ENCODE peak calls at places on chromosomes 3 and 15, in seven cellular contexts. F is naive thymus-derived CD4-positive, alpha-beta T cell; G is endothelial cell of umbilical vein; J is psoas muscle; P is thoracic aorta; B is adrenal gland; X is aorta. E is an unnamed sample.

GRCh38 chr3:22923686-22924085 is 279.4 kb upstream of the UBE2E2 start:
- DNase-seq in G (peak; percentile 4), J (no peak), B (no peak), P (no peak), X (no peak), F (no peak), E (no peak)

GRCh38 chr15:71444866-71445590 is 329.8 kb downstream of the THSD4 start:
- DNase-seq in P (no peak), J (no peak), F (no peak), X (no peak), G (no peak), B (no peak), E (no peak)

GRCh38 chr15:99138491-99138982 is 33.7 kb downstream of the SYNM start:
- DNase-seq in G (no peak), F (no peak), P (no peak), X (no peak), B (no peak), J (no peak), E (no peak)

GRCh38 chr3:21158801-21159564 is 592.0 kb downstream of the ZNF385D start:
- DNase-seq in P (no peak), G (no peak), J (no peak), X (no peak), F (no peak), B (no peak), E (no peak)

GRCh38 chr3:126938520-126939346 is 44.2 kb upstream of the PLXNA1 start:
- DNase-seq in P (no peak), B (no peak), F (no peak), G (no peak), J (no peak), X (peak; percentile 29), E (no peak)

GRCh38 chr3:62632510-62633294 is 242.5 kb downstream of the CADPS start:
- DNase-seq in B (no peak), X (no peak), G (no peak), J (no peak), F (no peak), P (no peak), E (no peak)

GRCh38 chr3:126154391-126155279 is 25.8 kb downstream of the ALDH1L1 start:
- DNase-seq in G (no peak), F (no peak), X (no peak), B (no peak), J (no peak), P (no peak), E (no peak)

GRCh38 chr15:75672646-75673425 is 25.1 kb downstream of the SNX33 start:
- DNase-seq in F (no peak), X (no peak), P (no peak), B (no peak), J (no peak), G (peak; percentile 15), E (no peak)

GRCh38 chr3:37766797-37767776 is 94.6 kb upstream of the CTDSPL start:
- DNase-seq in F (no peak), P (no peak), J (no peak), B (no peak), G (no peak), X (no peak), E (no peak)

GRCh38 chr3:110227987-110228386 is 843.6 kb upstream of the NECTIN3 start:
- DNase-seq in G (peak; percentile 2), P (no peak), X (no peak), B (no peak), F (no peak), J (no peak), E (no peak)

GRCh38 chr15:89837134-89837829 is 22.6 kb upstream of the ANPEP start:
- DNase-seq in F (no peak), P (no peak), G (no peak), X (no peak), J (no peak), B (no peak), E (no peak)

GRCh38 chr15:40702077-40702476 is 7.1 kb downstream of the RAD51 start:
- DNase-seq in J (no peak), X (no peak), F (no peak), G (peak; percentile 43), P (no peak), B (no peak), E (no peak)

GRCh38 chr3:184656430-184656990 is 55.4 kb downstream of the MAGEF1 start:
- DNase-seq in P (no peak), X (no peak), J (no peak), B (no peak), G (no peak), F (no peak), E (no peak)

GRCh38 chr3:184659797-184660301 is 52.0 kb downstream of the MAGEF1 start:
- DNase-seq in X (no peak), J (peak; percentile 35), G (no peak), B (no peak), F (no peak), P (no peak), E (no peak)

GRCh38 chr3:184655597-184655996 is 56.3 kb downstream of the MAGEF1 start:
- DNase-seq in J (no peak), F (no peak), X (no peak), B (no peak), G (no peak), P (no peak), E (no peak)

GRCh38 chr3:184658223-184658860 is 53.5 kb downstream of the MAGEF1 start:
- DNase-seq in G (no peak), P (no peak), X (no peak), B (no peak), J (no peak), F (no peak), E (no peak)

GRCh38 chr3:184656991-184657669 is 54.7 kb downstream of the MAGEF1 start:
- DNase-seq in F (no peak), J (no peak), X (no peak), P (no peak), B (no peak), G (no peak), E (no peak)
- H3K4me1 ChIP-seq in F (no peaks in the 10 kb centered on the region), J (no peaks in the 10 kb centered on the region), X (no peaks in the 10 kb centered on the region), P (no peaks in the 10 kb centered on the region), B (no peaks in the 10 kb centered on the region), G (no peaks in the 10 kb centered on the region), E (no peaks in the 10 kb centered on the region)

GRCh38 chr3:184183679-184184078 is 2.3 kb upstream of the ABCF3 start:
- DNase-seq in F (no peak), B (no peak), X (no peak), G (no peak), P (no peak), J (no peak), E (no peak)
- H3K36me3 ChIP-seq in F (peaks cover 73% of the 10 kb centered on the region), B (no peaks in the 10 kb centered on the region), X (no peaks in the 10 kb centered on the region), G (peaks cover 34% of the 10 kb centered on the region), P (peaks cover 58% of the 10 kb centered on the region), J (peaks cover 19% of the 10 kb centered on the region), E (peaks cover 58% of the 10 kb centered on the region)

DNA sequence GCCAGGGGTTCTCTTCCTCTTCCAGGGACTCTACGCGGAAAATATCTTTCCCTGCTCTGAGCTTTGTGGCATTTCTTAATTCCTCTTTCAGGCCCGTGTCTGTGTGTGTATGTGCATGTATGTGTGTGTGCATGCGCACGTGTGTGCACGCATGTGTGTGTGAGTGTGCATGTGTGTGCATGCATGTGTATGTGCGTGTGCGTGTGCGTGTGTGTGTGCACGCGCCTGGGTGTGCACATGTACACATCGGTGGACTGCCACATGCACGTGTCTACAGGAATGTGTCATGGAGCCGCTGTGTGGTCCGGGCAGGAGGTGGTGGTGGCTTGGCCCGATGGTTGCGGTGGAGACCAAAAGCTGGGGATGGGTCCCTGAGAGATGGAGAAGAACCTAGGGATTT is 133.0 kb downstream of the FBLN2 start:
- DNase-seq in B (no peak), X (no peak), J (no peak), P (no peak), G (no peak), F (no peak), E (no peak)
- H3K4me1 ChIP-seq in B (no peaks in the 10 kb centered on the region), X (no peaks in the 10 kb centered on the region), J (no peaks in the 10 kb centered on the region), P (no peaks in the 10 kb centered on the region), G (no peaks in the 10 kb centered on the region), F (no peaks in the 10 kb centered on the region), E (no peaks in the 10 kb centered on the region)

GRCh38 chr15:101105059-101105851 is 146.6 kb downstream of the CHSY1 start:
- DNase-seq in G (no peak), F (no peak), P (no peak), X (no peak), B (no peak), J (no peak), E (no peak)
- H3K36me3 ChIP-seq in G (no peaks in the 10 kb centered on the region), F (no peaks in the 10 kb centered on the region), P (no peaks in the 10 kb centered on the region), X (no peaks in the 10 kb centered on the region), B (no peaks in the 10 kb centered on the region), J (no peaks in the 10 kb centered on the region), E (no peaks in the 10 kb centered on the region)

GRCh38 chr3:72427575-72427974 is 420.7 kb downstream of the SHQ1 start:
- DNase-seq in B (no peak), X (no peak), J (no peak), G (no peak), F (no peak), P (no peak), E (no peak)
- H3K4me1 ChIP-seq in B (peaks cover 43% of the 10 kb centered on the region), X (no peaks in the 10 kb centered on the region), J (peaks cover 29% of the 10 kb centered on the region), G (peaks cover 4% of the 10 kb centered on the region), F (peaks cover 21% of the 10 kb centered on the region), P (peaks cover 5% of the 10 kb centered on the region), E (peaks cover 44% of the 10 kb centered on the region)

GRCh38 chr15:28182216-28182615 is 83.1 kb upstream of the OCA2 start:
- DNase-seq in X (no peak), G (no peak), F (no peak), P (no peak), J (no peak), B (no peak), E (no peak)
- H3K36me3 ChIP-seq in X (peaks cover 3% of the 10 kb centered on the region), G (peaks cover 12% of the 10 kb centered on the region), F (peaks cover 23% of the 10 kb centered on the region), P (peaks cover 7% of the 10 kb centered on the region), J (peaks cover 4% of the 10 kb centered on the region), B (no peaks in the 10 kb centered on the region), E (peaks cover 7% of the 10 kb centered on the region)

GRCh38 chr3:11588755-11589154 is 55.0 kb downstream of the VGLL4 start:
- DNase-seq in G (no peak), J (no peak), F (no peak), X (no peak), P (no peak), B (no peak), E (no peak)
- H3K4me1 ChIP-seq in G (peaks cover 35% of the 10 kb centered on the region), J (peaks cover 72% of the 10 kb centered on the region), F (peaks cover 10% of the 10 kb centered on the region), X (peaks cover 13% of the 10 kb centered on the region), P (peaks cover 65% of the 10 kb centered on the region), B (peaks cover 58% of the 10 kb centered on the region), E (peaks cover under 1% of the 10 kb centered on the region)

E was measured in CD8-positive, alpha-beta memory T cell.